ENCODE peak calls at places on chromosomes 1 and 21, in ten cellular contexts. One of them, this sample, is unnamed.

GRCh38 chr1:178151831-178152230 is 57.9 kb downstream of the RASAL2 start:
- DNase-seq in hepatocyte: no peak
- DNase-seq in mammary epithelial cell: peak
- DNase-seq in kidney epithelial cell: no peak
- DNase-seq in hypothalamus: no peak
- DNase-seq in GM10248: no peak
- DNase-seq in hippocampal formation: no peak
- DNase-seq in stimulated activated CD4-positive, alpha-beta T cell treated with anti-CD3 and anti-CD28 coated beads, Interleukin-1b, Interleukin-23, amount 100 ng/mL, for 4 hours: no peak
- DNase-seq in T follicular helper cell: no peak
- DNase-seq in stimulated activated naive CD4-positive, alpha-beta T cell: no peak
- DNase-seq in this sample: no peak

GRCh38 chr1:66505671-66506392 is 28.1 kb upstream of the SGIP1 start:
- DNase-seq in stimulated activated naive CD4-positive, alpha-beta T cell: no peak
- DNase-seq in hippocampal formation: no peak
- DNase-seq in GM10248: no peak
- DNase-seq in mammary epithelial cell: no peak
- DNase-seq in hypothalamus: no peak
- DNase-seq in hepatocyte: no peak
- DNase-seq in T follicular helper cell: no peak
- DNase-seq in kidney epithelial cell: peak
- DNase-seq in stimulated activated CD4-positive, alpha-beta T cell treated with anti-CD3 and anti-CD28 coated beads, Interleukin-1b, Interleukin-23, amount 100 ng/mL, for 4 hours: no peak
- DNase-seq in this sample: no peak

GRCh38 chr1:153684892-153685291 is 6.4 kb downstream of the NPR1 start:
- DNase-seq in stimulated activated naive CD4-positive, alpha-beta T cell: no peak
- DNase-seq in hippocampal formation: no peak
- DNase-seq in hepatocyte: peak
- DNase-seq in mammary epithelial cell: no peak
- DNase-seq in T follicular helper cell: no peak
- DNase-seq in kidney epithelial cell: no peak
- DNase-seq in hypothalamus: no peak
- DNase-seq in stimulated activated CD4-positive, alpha-beta T cell treated with anti-CD3 and anti-CD28 coated beads, Interleukin-1b, Interleukin-23, amount 100 ng/mL, for 4 hours: no peak
- DNase-seq in GM10248: no peak
- DNase-seq in this sample: no peak

GRCh38 chr1:27719286-27720251 is 6.2 kb upstream of the FAM76A start:
- DNase-seq in GM10248: no peak
- DNase-seq in hippocampal formation: no peak
- DNase-seq in T follicular helper cell: no peak
- DNase-seq in stimulated activated CD4-positive, alpha-beta T cell treated with anti-CD3 and anti-CD28 coated beads, Interleukin-1b, Interleukin-23, amount 100 ng/mL, for 4 hours: no peak
- DNase-seq in hypothalamus: no peak
- DNase-seq in stimulated activated naive CD4-positive, alpha-beta T cell: no peak
- DNase-seq in kidney epithelial cell: no peak
- DNase-seq in mammary epithelial cell: peak
- DNase-seq in hepatocyte: no peak
- DNase-seq in this sample: no peak

GRCh38 chr1:228112617-228113016 is 3.5 kb upstream of the MRPL55 start:
- DNase-seq in hypothalamus: no peak
- DNase-seq in stimulated activated CD4-positive, alpha-beta T cell treated with anti-CD3 and anti-CD28 coated beads, Interleukin-1b, Interleukin-23, amount 100 ng/mL, for 4 hours: no peak
- DNase-seq in stimulated activated naive CD4-positive, alpha-beta T cell: no peak
- DNase-seq in T follicular helper cell: no peak
- DNase-seq in kidney epithelial cell: no peak
- DNase-seq in hepatocyte: no peak
- DNase-seq in GM10248: no peak
- DNase-seq in hippocampal formation: no peak
- DNase-seq in mammary epithelial cell: no peak
- DNase-seq in this sample: no peak

GRCh38 chr1:199302554-199302953 is 663.7 kb downstream of the PTPRC start:
- DNase-seq in kidney epithelial cell: no peak
- DNase-seq in hippocampal formation: no peak
- DNase-seq in T follicular helper cell: no peak
- DNase-seq in mammary epithelial cell: peak
- DNase-seq in hepatocyte: no peak
- DNase-seq in stimulated activated naive CD4-positive, alpha-beta T cell: no peak
- DNase-seq in stimulated activated CD4-positive, alpha-beta T cell treated with anti-CD3 and anti-CD28 coated beads, Interleukin-1b, Interleukin-23, amount 100 ng/mL, for 4 hours: no peak
- DNase-seq in hypothalamus: no peak
- DNase-seq in GM10248: no peak
- DNase-seq in this sample: no peak

GRCh38 chr1:228265167-228265566 is 57.3 kb downstream of the OBSCN start:
- DNase-seq in stimulated activated CD4-positive, alpha-beta T cell treated with anti-CD3 and anti-CD28 coated beads, Interleukin-1b, Interleukin-23, amount 100 ng/mL, for 4 hours: no peak
- DNase-seq in hippocampal formation: no peak
- DNase-seq in mammary epithelial cell: no peak
- DNase-seq in hepatocyte: no peak
- DNase-seq in hypothalamus: no peak
- DNase-seq in T follicular helper cell: no peak
- DNase-seq in GM10248: no peak
- DNase-seq in kidney epithelial cell: no peak
- DNase-seq in stimulated activated naive CD4-positive, alpha-beta T cell: no peak
- DNase-seq in this sample: no peak

GRCh38 chr1:234327577-234328164 is 45.6 kb upstream of the COA6 start:
- DNase-seq in hepatocyte: no peak
- DNase-seq in stimulated activated CD4-positive, alpha-beta T cell treated with anti-CD3 and anti-CD28 coated beads, Interleukin-1b, Interleukin-23, amount 100 ng/mL, for 4 hours: no peak
- DNase-seq in T follicular helper cell: no peak
- DNase-seq in hippocampal formation: no peak
- DNase-seq in mammary epithelial cell: no peak
- DNase-seq in GM10248: no peak
- DNase-seq in kidney epithelial cell: no peak
- DNase-seq in stimulated activated naive CD4-positive, alpha-beta T cell: no peak
- DNase-seq in hypothalamus: no peak
- DNase-seq in this sample: no peak

GRCh38 chr1:231397882-231398671 is 24.0 kb downstream of the EGLN1 start:
- DNase-seq in stimulated activated naive CD4-positive, alpha-beta T cell: no peak
- DNase-seq in hepatocyte: no peak
- DNase-seq in hippocampal formation: no peak
- DNase-seq in hypothalamus: no peak
- DNase-seq in stimulated activated CD4-positive, alpha-beta T cell treated with anti-CD3 and anti-CD28 coated beads, Interleukin-1b, Interleukin-23, amount 100 ng/mL, for 4 hours: no peak
- DNase-seq in T follicular helper cell: no peak
- DNase-seq in mammary epithelial cell: no peak
- DNase-seq in GM10248: no peak
- DNase-seq in kidney epithelial cell: no peak
- DNase-seq in this sample: no peak

GRCh38 chr1:95255826-95256225 is 21.8 kb downstream of the RWDD3 start:
- DNase-seq in kidney epithelial cell: no peak
- DNase-seq in stimulated activated CD4-positive, alpha-beta T cell treated with anti-CD3 and anti-CD28 coated beads, Interleukin-1b, Interleukin-23, amount 100 ng/mL, for 4 hours: no peak
- DNase-seq in mammary epithelial cell: no peak
- DNase-seq in stimulated activated naive CD4-positive, alpha-beta T cell: no peak
- DNase-seq in hypothalamus: no peak
- DNase-seq in hippocampal formation: no peak
- DNase-seq in GM10248: no peak
- DNase-seq in hepatocyte: no peak
- DNase-seq in T follicular helper cell: no peak
- DNase-seq in this sample: no peak

GRCh38 chr1:12400030-12400693 is 170.3 kb downstream of the VPS13D start:
- DNase-seq in hepatocyte: no peak
- DNase-seq in mammary epithelial cell: no peak
- DNase-seq in kidney epithelial cell: no peak
- DNase-seq in hippocampal formation: no peak
- DNase-seq in T follicular helper cell: no peak
- DNase-seq in stimulated activated naive CD4-positive, alpha-beta T cell: no peak
- DNase-seq in GM10248: no peak
- DNase-seq in stimulated activated CD4-positive, alpha-beta T cell treated with anti-CD3 and anti-CD28 coated beads, Interleukin-1b, Interleukin-23, amount 100 ng/mL, for 4 hours: no peak
- DNase-seq in hypothalamus: no peak
- DNase-seq in this sample: no peak

GRCh38 chr1:195188821-195189220 is 1419.4 kb downstream of the KCNT2 start:
- DNase-seq in mammary epithelial cell: peak
- DNase-seq in stimulated activated naive CD4-positive, alpha-beta T cell: no peak
- DNase-seq in stimulated activated CD4-positive, alpha-beta T cell treated with anti-CD3 and anti-CD28 coated beads, Interleukin-1b, Interleukin-23, amount 100 ng/mL, for 4 hours: no peak
- DNase-seq in hypothalamus: no peak
- DNase-seq in kidney epithelial cell: no peak
- DNase-seq in hippocampal formation: no peak
- DNase-seq in T follicular helper cell: no peak
- DNase-seq in hepatocyte: no peak
- DNase-seq in GM10248: no peak
- DNase-seq in this sample: no peak

GRCh38 chr1:53089478-53090226 is 27.6 kb downstream of the PODN start:
- DNase-seq in T follicular helper cell: no peak
- DNase-seq in hypothalamus: no peak
- DNase-seq in stimulated activated CD4-positive, alpha-beta T cell treated with anti-CD3 and anti-CD28 coated beads, Interleukin-1b, Interleukin-23, amount 100 ng/mL, for 4 hours: no peak
- DNase-seq in hippocampal formation: no peak
- DNase-seq in hepatocyte: peak
- DNase-seq in GM10248: no peak
- DNase-seq in kidney epithelial cell: no peak
- DNase-seq in stimulated activated naive CD4-positive, alpha-beta T cell: no peak
- DNase-seq in mammary epithelial cell: no peak
- DNase-seq in this sample: no peak

GRCh38 chr21:34938079-34938764 is 110.9 kb downstream of the RUNX1 start:
- DNase-seq in stimulated activated CD4-positive, alpha-beta T cell treated with anti-CD3 and anti-CD28 coated beads, Interleukin-1b, Interleukin-23, amount 100 ng/mL, for 4 hours: no peak
- DNase-seq in hypothalamus: no peak
- DNase-seq in hepatocyte: no peak
- DNase-seq in T follicular helper cell: no peak
- DNase-seq in stimulated activated naive CD4-positive, alpha-beta T cell: no peak
- DNase-seq in mammary epithelial cell: peak
- DNase-seq in GM10248: no peak
- DNase-seq in kidney epithelial cell: no peak
- DNase-seq in hippocampal formation: no peak
- DNase-seq in this sample: no peak

GRCh38 chr1:103489881-103490280 is 35.6 kb upstream of the RNPC3 start:
- DNase-seq in hepatocyte: peak
- DNase-seq in mammary epithelial cell: peak
- DNase-seq in hypothalamus: no peak
- DNase-seq in T follicular helper cell: no peak
- DNase-seq in GM10248: no peak
- DNase-seq in hippocampal formation: no peak
- DNase-seq in stimulated activated CD4-positive, alpha-beta T cell treated with anti-CD3 and anti-CD28 coated beads, Interleukin-1b, Interleukin-23, amount 100 ng/mL, for 4 hours: no peak
- DNase-seq in kidney epithelial cell: peak
- DNase-seq in stimulated activated naive CD4-positive, alpha-beta T cell: no peak
- DNase-seq in this sample: no peak

GRCh38 chr21:37793660-37794059 is 122.6 kb downstream of the KCNJ6 start:
- DNase-seq in hepatocyte: no peak
- DNase-seq in kidney epithelial cell: no peak
- DNase-seq in hippocampal formation: no peak
- DNase-seq in mammary epithelial cell: no peak
- DNase-seq in hypothalamus: no peak
- DNase-seq in T follicular helper cell: no peak
- DNase-seq in stimulated activated CD4-positive, alpha-beta T cell treated with anti-CD3 and anti-CD28 coated beads, Interleukin-1b, Interleukin-23, amount 100 ng/mL, for 4 hours: no peak
- DNase-seq in stimulated activated naive CD4-positive, alpha-beta T cell: no peak
- DNase-seq in GM10248: no peak
- DNase-seq in this sample: no peak

GRCh38 chr1:164774819-164775654 is 216.1 kb downstream of the PBX1 start:
- DNase-seq in mammary epithelial cell: no peak
- DNase-seq in stimulated activated CD4-positive, alpha-beta T cell treated with anti-CD3 and anti-CD28 coated beads, Interleukin-1b, Interleukin-23, amount 100 ng/mL, for 4 hours: no peak
- DNase-seq in hippocampal formation: no peak
- DNase-seq in kidney epithelial cell: no peak
- DNase-seq in stimulated activated naive CD4-positive, alpha-beta T cell: no peak
- DNase-seq in hepatocyte: peak
- DNase-seq in T follicular helper cell: no peak
- DNase-seq in hypothalamus: no peak
- DNase-seq in GM10248: no peak
- DNase-seq in this sample: no peak

GRCh38 chr1:240806201-240806745 is 194.3 kb upstream of the GREM2 start:
- DNase-seq in hepatocyte: no peak
- DNase-seq in stimulated activated naive CD4-positive, alpha-beta T cell: no peak
- DNase-seq in GM10248: no peak
- DNase-seq in hippocampal formation: no peak
- DNase-seq in stimulated activated CD4-positive, alpha-beta T cell treated with anti-CD3 and anti-CD28 coated beads, Interleukin-1b, Interleukin-23, amount 100 ng/mL, for 4 hours: no peak
- DNase-seq in mammary epithelial cell: no peak
- DNase-seq in kidney epithelial cell: no peak
- DNase-seq in T follicular helper cell: no peak
- DNase-seq in hypothalamus: no peak
- DNase-seq in this sample: no peak

GRCh38 chr21:37829447-37829846 is 86.8 kb downstream of the KCNJ6 start:
- DNase-seq in stimulated activated naive CD4-positive, alpha-beta T cell: no peak
- DNase-seq in mammary epithelial cell: peak
- DNase-seq in GM10248: no peak
- DNase-seq in hypothalamus: no peak
- DNase-seq in stimulated activated CD4-positive, alpha-beta T cell treated with anti-CD3 and anti-CD28 coated beads, Interleukin-1b, Interleukin-23, amount 100 ng/mL, for 4 hours: no peak
- DNase-seq in hepatocyte: peak
- DNase-seq in T follicular helper cell: no peak
- DNase-seq in kidney epithelial cell: peak
- DNase-seq in hippocampal formation: no peak
- DNase-seq in this sample: peak

GRCh38 chr1:204791453-204792366 is 79.0 kb upstream of the NFASC start:
- DNase-seq in hepatocyte: peak
- DNase-seq in hippocampal formation: peak
- DNase-seq in stimulated activated naive CD4-positive, alpha-beta T cell: peak
- DNase-seq in hypothalamus: peak
- DNase-seq in mammary epithelial cell: peak
- DNase-seq in GM10248: peak
- DNase-seq in kidney epithelial cell: no peak
- DNase-seq in T follicular helper cell: peak
- DNase-seq in stimulated activated CD4-positive, alpha-beta T cell treated with anti-CD3 and anti-CD28 coated beads, Interleukin-1b, Interleukin-23, amount 100 ng/mL, for 4 hours: peak
- DNase-seq in this sample: peak

GRCh38 chr1:87155180-87155579 is 173.5 kb upstream of the LMO4 start:
- DNase-seq in kidney epithelial cell: no peak
- DNase-seq in GM10248: no peak
- DNase-seq in stimulated activated CD4-positive, alpha-beta T cell treated with anti-CD3 and anti-CD28 coated beads, Interleukin-1b, Interleukin-23, amount 100 ng/mL, for 4 hours: no peak
- DNase-seq in T follicular helper cell: no peak
- DNase-seq in hepatocyte: no peak
- DNase-seq in mammary epithelial cell: no peak
- DNase-seq in hippocampal formation: peak
- DNase-seq in stimulated activated naive CD4-positive, alpha-beta T cell: no peak
- DNase-seq in hypothalamus: no peak
- DNase-seq in this sample: no peak

GRCh38 chr1:46422261-46422871 is 28.2 kb downstream of the FAAH start:
- DNase-seq in GM10248: no peak
- DNase-seq in hepatocyte: no peak
- DNase-seq in mammary epithelial cell: no peak
- DNase-seq in hypothalamus: no peak
- DNase-seq in kidney epithelial cell: no peak
- DNase-seq in hippocampal formation: no peak
- DNase-seq in stimulated activated CD4-positive, alpha-beta T cell treated with anti-CD3 and anti-CD28 coated beads, Interleukin-1b, Interleukin-23, amount 100 ng/mL, for 4 hours: no peak
- DNase-seq in T follicular helper cell: no peak
- DNase-seq in stimulated activated naive CD4-positive, alpha-beta T cell: no peak
- DNase-seq in this sample: no peak

GRCh38 chr1:113917400-113918082 is 11.6 kb upstream of the HIPK1 start:
- DNase-seq in stimulated activated CD4-positive, alpha-beta T cell treated with anti-CD3 and anti-CD28 coated beads, Interleukin-1b, Interleukin-23, amount 100 ng/mL, for 4 hours: no peak
- DNase-seq in T follicular helper cell: no peak
- DNase-seq in hippocampal formation: no peak
- DNase-seq in stimulated activated naive CD4-positive, alpha-beta T cell: no peak
- DNase-seq in hepatocyte: no peak
- DNase-seq in GM10248: no peak
- DNase-seq in mammary epithelial cell: peak
- DNase-seq in kidney epithelial cell: no peak
- DNase-seq in hypothalamus: no peak
- DNase-seq in this sample: no peak

GRCh38 chr1:101003012-101003650 is 22.5 kb downstream of the DPH5 start:
- DNase-seq in mammary epithelial cell: peak
- DNase-seq in stimulated activated CD4-positive, alpha-beta T cell treated with anti-CD3 and anti-CD28 coated beads, Interleukin-1b, Interleukin-23, amount 100 ng/mL, for 4 hours: no peak
- DNase-seq in hypothalamus: no peak
- DNase-seq in hepatocyte: no peak
- DNase-seq in stimulated activated naive CD4-positive, alpha-beta T cell: no peak
- DNase-seq in GM10248: no peak
- DNase-seq in T follicular helper cell: no peak
- DNase-seq in hippocampal formation: no peak
- DNase-seq in kidney epithelial cell: no peak
- DNase-seq in this sample: no peak

GRCh38 chr1:21956720-21957552 is 19.8 kb upstream of the HSPG2 start:
- DNase-seq in T follicular helper cell: peak
- DNase-seq in hepatocyte: peak
- DNase-seq in kidney epithelial cell: peak
- DNase-seq in GM10248: peak
- DNase-seq in hippocampal formation: no peak
- DNase-seq in stimulated activated CD4-positive, alpha-beta T cell treated with anti-CD3 and anti-CD28 coated beads, Interleukin-1b, Interleukin-23, amount 100 ng/mL, for 4 hours: peak
- DNase-seq in stimulated activated naive CD4-positive, alpha-beta T cell: peak
- DNase-seq in hypothalamus: no peak
- DNase-seq in mammary epithelial cell: peak
- DNase-seq in this sample: no peak

GRCh38 chr1:109277434-109278204 is 5.3 kb downstream of the PSRC1 start:
- DNase-seq in hepatocyte: peak
- DNase-seq in hippocampal formation: peak
- DNase-seq in T follicular helper cell: peak
- DNase-seq in stimulated activated CD4-positive, alpha-beta T cell treated with anti-CD3 and anti-CD28 coated beads, Interleukin-1b, Interleukin-23, amount 100 ng/mL, for 4 hours: peak
- DNase-seq in mammary epithelial cell: peak
- DNase-seq in GM10248: peak
- DNase-seq in kidney epithelial cell: no peak
- DNase-seq in stimulated activated naive CD4-positive, alpha-beta T cell: peak
- DNase-seq in hypothalamus: peak
- DNase-seq in this sample: peak

GRCh38 chr1:161905269-161905884 is 118.3 kb downstream of the OLFML2B start:
- DNase-seq in hippocampal formation: no peak
- DNase-seq in stimulated activated naive CD4-positive, alpha-beta T cell: no peak
- DNase-seq in T follicular helper cell: no peak
- DNase-seq in GM10248: peak
- DNase-seq in hypothalamus: no peak
- DNase-seq in kidney epithelial cell: no peak
- DNase-seq in stimulated activated CD4-positive, alpha-beta T cell treated with anti-CD3 and anti-CD28 coated beads, Interleukin-1b, Interleukin-23, amount 100 ng/mL, for 4 hours: no peak
- DNase-seq in mammary epithelial cell: peak
- DNase-seq in hepatocyte: peak
- DNase-seq in this sample: no peak

GRCh38 chr1:92747735-92748134 is 37.2 kb downstream of the EVI5 start:
- DNase-seq in stimulated activated CD4-positive, alpha-beta T cell treated with anti-CD3 and anti-CD28 coated beads, Interleukin-1b, Interleukin-23, amount 100 ng/mL, for 4 hours: no peak
- DNase-seq in mammary epithelial cell: no peak
- DNase-seq in stimulated activated naive CD4-positive, alpha-beta T cell: no peak
- DNase-seq in hippocampal formation: no peak
- DNase-seq in T follicular helper cell: no peak
- DNase-seq in hepatocyte: no peak
- DNase-seq in hypothalamus: no peak
- DNase-seq in kidney epithelial cell: no peak
- DNase-seq in GM10248: no peak
- DNase-seq in this sample: no peak

This sample was measured in dorsolateral prefrontal cortex.